ENCODE peak calls at places on chromosomes 6 and 20, in nine cellular contexts. B, U, E, I, V, H, A, Y and X are unnamed samples.

GRCh38 chr20:43938932-43939761 is 24.5 kb downstream of the TOX2 start:
- DNase-seq in U (peak; percentile 54), E (no peak), I (no peak), B (no peak), H (peak; percentile 42), A (no peak), Y (peak; percentile 56), V (no peak), X (no peak)

GRCh38 chr6:108737594-108738546 is 110.4 kb upstream of the ARMC2 start:
- DNase-seq in I (peak; percentile 86), Y (no peak), E (no peak), A (no peak), V (peak; percentile 93), H (no peak), U (peak; percentile 43), B (peak; percentile 53), X (peak; percentile 88)

GRCh38 chr6:52612336-52613096 is 35.7 kb upstream of the TRAM2 start:
- DNase-seq in B (no peak), I (no peak), A (no peak), U (no peak), V (no peak), Y (no peak), H (no peak), E (no peak), X (peak; percentile 72)

GRCh38 chr6:136582702-136583471 is 32.7 kb upstream of the MAP7 start:
- DNase-seq in U (peak; percentile 50), E (no peak), H (no peak), A (no peak), I (peak; percentile 22), Y (no peak), V (no peak), B (no peak), X (peak; percentile 36)

GRCh38 chr20:57531986-57532566 is 7.1 kb upstream of the CTCFL start:
- DNase-seq in B (no peak), H (no peak), U (no peak), Y (no peak), V (no peak), E (no peak), A (no peak), I (no peak), X (no peak)

GRCh38 chr20:32494498-32495216 is 90.5 kb downstream of the NOL4L start:
- DNase-seq in U (no peak), A (no peak), H (no peak), Y (no peak), B (no peak), E (no peak), I (no peak), V (no peak), X (peak; percentile 18)

GRCh38 chr20:50848341-50848808 is 53.5 kb downstream of the BCAS4 start:
- DNase-seq in Y (peak; percentile 33), U (no peak), V (no peak), I (no peak), A (peak; percentile 67), B (peak; percentile 33), H (peak; percentile 36), E (peak; percentile 42), X (no peak)

GRCh38 chr6:33197431-33198048 is 2.9 kb downstream of the RXRB start:
- DNase-seq in Y (no peak), A (peak; percentile 52), B (no peak), H (peak; percentile 36), I (peak; percentile 66), E (no peak), U (peak; percentile 67), V (no peak), X (peak; percentile 75)

GRCh38 chr6:31465185-31465536 is 32.8 kb upstream of the MICB start:
- DNase-seq in A (no peak), U (no peak), Y (no peak), E (no peak), B (no peak), I (no peak), V (no peak), H (no peak), X (no peak)

GRCh38 chr6:31466466-31466865 is 31.5 kb upstream of the MICB start:
- DNase-seq in E (no peak), V (no peak), B (no peak), I (no peak), Y (no peak), H (no peak), U (no peak), A (no peak), X (no peak)

GRCh38 chr6:31462964-31463940 is 34.7 kb upstream of the MICB start:
- DNase-seq in U (peak; percentile 76), I (peak; percentile 93), B (peak; percentile 87), E (peak; percentile 90), V (peak; percentile 98), H (peak; percentile 97), A (peak; percentile 86), Y (peak; percentile 90), X (peak; percentile 21)

GRCh38 chr6:31465718-31466117 is 32.2 kb upstream of the MICB start:
- DNase-seq in A (no peak), Y (no peak), I (no peak), B (no peak), E (no peak), H (no peak), U (no peak), V (no peak), X (no peak)

DNA sequence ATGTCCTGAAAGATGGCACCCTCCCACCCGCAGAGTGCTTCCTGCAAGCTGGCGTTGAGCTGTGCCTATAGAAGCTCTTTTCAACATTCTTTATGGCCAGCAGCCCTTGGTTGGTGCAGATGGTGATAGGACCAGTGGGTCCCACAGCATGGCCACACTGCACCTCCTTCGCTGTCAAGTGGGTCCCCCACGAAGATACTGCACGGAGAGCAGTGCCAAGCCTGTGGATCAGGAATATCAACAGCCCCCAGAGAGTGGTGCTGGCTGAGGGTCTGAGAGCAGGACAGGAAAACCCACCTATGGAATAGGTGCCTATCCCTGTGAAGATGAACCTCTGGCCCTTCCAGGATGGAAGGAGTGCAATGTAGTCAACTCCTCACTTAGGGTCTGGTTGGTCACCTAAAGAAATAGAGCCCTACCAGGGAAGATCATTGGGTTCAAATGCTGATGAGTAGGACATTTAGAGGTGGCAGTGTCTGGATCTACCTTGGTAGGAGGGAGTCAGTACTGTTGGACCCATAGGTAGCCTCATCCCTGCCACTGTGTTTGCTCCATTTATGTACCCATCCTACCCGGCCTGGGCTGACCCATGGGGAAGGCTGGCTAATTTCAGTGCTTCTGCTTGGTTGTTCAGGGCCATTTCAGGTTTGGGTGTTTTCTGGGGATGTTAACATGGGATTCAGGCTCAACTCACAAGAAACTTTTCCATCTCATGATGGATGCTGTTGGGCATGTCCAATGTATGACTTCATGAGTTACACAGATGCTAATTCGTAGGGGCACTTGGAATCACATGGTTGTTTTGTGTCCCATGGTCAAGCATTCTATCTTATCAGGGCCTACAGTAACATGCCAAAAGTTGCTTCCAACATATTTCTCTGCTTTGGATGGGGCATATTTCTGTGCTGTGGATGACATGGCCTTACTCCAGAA is 33.4 kb upstream of the MICB start:
- DNase-seq in A (no peak), H (no peak), U (no peak), V (no peak), E (no peak), B (no peak), Y (no peak), I (no peak), X (no peak)
- TF ChIP-seq POLR2A in A (no peak), H (no peak), U (no peak), V (no peak), E (no peak), B (no peak), Y (no peak), I (no peak), X (no peak)

GRCh38 chr6:107115695-107116327 is 496 bp upstream of the BEND3 start:
- DNase-seq in A (peak; percentile 48), I (no peak), U (peak; percentile 35), B (peak; percentile 20), E (peak; percentile 37), H (peak; percentile 26), Y (peak; percentile 52), V (peak; percentile 86), X (peak; percentile 66)

GRCh38 chr6:107113460-107114212 is 1.7 kb downstream of the BEND3 start:
- DNase-seq in H (no peak), A (peak; percentile 52), B (peak; percentile 17), V (peak; percentile 83), E (peak; percentile 36), I (no peak), Y (no peak), U (no peak), X (no peak)

GRCh38 chr6:107116328-107116892 is 1.1 kb upstream of the BEND3 start:
- DNase-seq in I (no peak), A (no peak), E (peak; percentile 24), B (no peak), U (no peak), H (peak; percentile 55), V (peak; percentile 79), Y (peak; percentile 30), X (peak; percentile 54)

GRCh38 chr6:107114872-107115694 is at the start of gene BEND3:
- DNase-seq in B (peak; percentile 41), V (peak; percentile 85), U (no peak), I (no peak), H (peak; percentile 9), Y (peak; percentile 46), A (peak; percentile 63), E (peak; percentile 52), X (peak; percentile 69)

DNA sequence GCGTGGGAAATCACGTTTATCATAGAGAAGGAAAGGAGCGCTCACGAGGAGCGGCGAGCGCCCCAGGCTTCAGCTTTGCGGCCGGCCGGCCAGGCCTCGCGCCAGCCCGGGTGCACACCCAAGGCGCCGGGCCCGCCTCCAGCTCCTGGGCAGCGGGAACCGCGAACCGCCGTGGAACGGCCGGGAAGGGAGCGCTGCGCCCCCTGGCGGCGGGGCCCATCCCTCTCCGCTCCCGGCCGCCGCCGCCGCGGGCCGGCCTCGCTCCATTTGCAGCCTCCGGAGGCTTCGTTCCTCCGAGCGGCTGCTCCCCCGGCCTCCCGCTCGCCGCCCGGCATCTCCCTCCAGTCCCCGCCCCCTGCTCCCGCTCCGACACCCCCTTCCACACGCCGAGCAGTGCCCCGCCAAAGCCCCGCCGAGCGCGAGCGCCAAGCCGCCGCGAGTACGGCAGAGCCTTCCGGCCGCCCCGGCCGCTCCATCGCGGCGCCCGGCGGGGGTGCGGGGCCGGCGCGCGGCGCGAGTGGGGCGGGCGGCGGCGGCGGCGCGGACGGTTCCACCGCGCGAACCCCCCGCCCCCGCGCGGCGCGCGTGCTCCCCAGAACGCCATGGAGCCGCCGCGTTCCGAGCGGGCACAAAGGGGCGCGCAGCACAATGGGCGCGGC is 973 bp downstream of the BEND3 start:
- DNase-seq in B (peak; percentile 85), A (peak; percentile 93), E (peak; percentile 91), Y (peak; percentile 93), U (peak; percentile 68), V (peak; percentile 95), I (peak; percentile 52), H (peak; percentile 81), X (peak; percentile 93)
- TF ChIP-seq POLR2A in B (no peak), A (no peak), E (no peak), Y (no peak), U (no peak), V (no peak), I (no peak), H (no peak), X (peak; percentile 14)

DNA sequence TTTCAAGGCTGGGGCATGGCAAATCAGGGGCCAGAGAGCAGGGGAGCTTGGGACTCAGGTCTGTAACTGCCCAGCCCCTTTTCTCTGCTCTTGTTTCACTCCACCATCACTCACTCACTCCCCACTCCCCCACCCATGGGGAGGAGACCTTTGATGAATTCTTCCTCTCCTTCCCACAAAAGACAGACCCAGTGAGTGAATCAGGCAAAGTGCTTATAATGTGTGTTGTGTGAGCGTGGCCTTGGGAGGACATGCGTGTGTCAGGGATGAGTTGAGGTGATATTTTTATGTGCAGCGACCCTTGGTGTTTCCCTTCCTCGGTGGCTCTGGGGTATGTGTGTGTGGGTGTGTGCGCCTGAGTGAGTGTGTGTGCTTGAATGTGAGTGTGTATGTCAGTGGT is 1.0 kb upstream of the CUL9 start:
- DNase-seq in U (no peak), V (no peak), A (no peak), E (no peak), Y (no peak), I (no peak), H (no peak), B (no peak), X (no peak)
- TF ChIP-seq POLR2A in U (no peak), V (no peak), A (no peak), E (no peak), Y (no peak), I (no peak), H (no peak), B (no peak), X (no peak)

GRCh38 chr6:146896062-146896813 is 297.5 kb downstream of the ADGB start:
- DNase-seq in B (no peak), V (no peak), E (no peak), I (no peak), Y (no peak), U (no peak), H (no peak), A (no peak), X (peak; percentile 56)
- TF ChIP-seq POLR2A in B (no peak), V (no peak), E (no peak), I (no peak), Y (no peak), U (no peak), H (no peak), A (no peak), X (peak; percentile 23)